ENCODE peak calls at places on chromosomes 11 and 22, in seven cellular contexts. One of them, this sample, is unnamed.

GRCh38 chr11:121670792-121671275 is 218.1 kb upstream of the SORL1-AS1 start:
- DNase-seq in SK-N-MC: no peak
- DNase-seq in spleen: no peak
- DNase-seq in prostate gland: no peak
- DNase-seq in stomach: no peak
- DNase-seq in Panc1: no peak
- DNase-seq in HCT116: no peak
- DNase-seq in this sample: no peak

GRCh38 chr11:13462311-13462927 is 603 bp downstream of the BTBD10 start:
- DNase-seq in SK-N-MC: no peak
- DNase-seq in spleen: no peak
- DNase-seq in prostate gland: peak; percentile 69
- DNase-seq in stomach: peak; percentile 43
- DNase-seq in Panc1: no peak
- DNase-seq in HCT116: peak; percentile 53
- DNase-seq in this sample: peak; percentile 61

GRCh38 chr11:75867778-75868374 is 52.9 kb downstream of the UVRAG start:
- DNase-seq in SK-N-MC: peak; percentile 39
- DNase-seq in spleen: no peak
- DNase-seq in prostate gland: peak; percentile 53
- DNase-seq in stomach: peak; percentile 41
- DNase-seq in Panc1: peak; percentile 27
- DNase-seq in HCT116: peak; percentile 31
- DNase-seq in this sample: no peak

GRCh38 chr11:111059726-111060125 is 185.8 kb upstream of the POU2AF2 start:
- DNase-seq in SK-N-MC: no peak
- DNase-seq in spleen: no peak
- DNase-seq in prostate gland: no peak
- DNase-seq in stomach: no peak
- DNase-seq in Panc1: no peak
- DNase-seq in HCT116: no peak
- DNase-seq in this sample: no peak

GRCh38 chr22:30010789-30011405 is 69.4 kb upstream of the HORMAD2 start:
- DNase-seq in SK-N-MC: no peak
- DNase-seq in spleen: no peak
- DNase-seq in prostate gland: no peak
- DNase-seq in stomach: no peak
- DNase-seq in Panc1: no peak
- DNase-seq in HCT116: no peak
- DNase-seq in this sample: no peak

GRCh38 chr11:13480198-13480597 is 15.6 kb downstream of the PTH start:
- DNase-seq in SK-N-MC: no peak
- DNase-seq in spleen: no peak
- DNase-seq in prostate gland: no peak
- DNase-seq in stomach: peak; percentile 30
- DNase-seq in Panc1: no peak
- DNase-seq in HCT116: no peak
- DNase-seq in this sample: no peak

GRCh38 chr11:33168605-33169240 is 7.4 kb upstream of the CSTF3 start:
- DNase-seq in SK-N-MC: no peak
- DNase-seq in spleen: no peak
- DNase-seq in prostate gland: no peak
- DNase-seq in stomach: no peak
- DNase-seq in Panc1: no peak
- DNase-seq in HCT116: no peak
- DNase-seq in this sample: no peak

GRCh38 chr11:18994860-18995259 is 55.6 kb upstream of the MRGPRX1 start:
- DNase-seq in SK-N-MC: no peak
- DNase-seq in spleen: no peak
- DNase-seq in prostate gland: no peak
- DNase-seq in stomach: no peak
- DNase-seq in Panc1: no peak
- DNase-seq in HCT116: no peak
- DNase-seq in this sample: no peak

GRCh38 chr11:17403977-17404759 is 15.7 kb upstream of the KCNJ11 start:
- DNase-seq in SK-N-MC: no peak
- DNase-seq in spleen: no peak
- DNase-seq in prostate gland: no peak
- DNase-seq in stomach: no peak
- DNase-seq in Panc1: no peak
- DNase-seq in HCT116: no peak
- DNase-seq in this sample: no peak

GRCh38 chr11:117670924-117671323 is 126.1 kb downstream of the DSCAML1 start:
- DNase-seq in SK-N-MC: no peak
- DNase-seq in spleen: no peak
- DNase-seq in prostate gland: no peak
- DNase-seq in stomach: no peak
- DNase-seq in Panc1: no peak
- DNase-seq in HCT116: no peak
- DNase-seq in this sample: no peak

GRCh38 chr22:24758164-24758799 is 16.2 kb downstream of the PIWIL3 start:
- DNase-seq in SK-N-MC: no peak
- DNase-seq in spleen: no peak
- DNase-seq in prostate gland: peak; percentile 43
- DNase-seq in stomach: peak; percentile 63
- DNase-seq in Panc1: no peak
- DNase-seq in HCT116: peak; percentile 39
- DNase-seq in this sample: no peak

GRCh38 chr22:23781065-23781464 is 5.7 kb upstream of the SMARCB1 start:
- DNase-seq in SK-N-MC: no peak
- DNase-seq in spleen: no peak
- DNase-seq in prostate gland: no peak
- DNase-seq in stomach: no peak
- DNase-seq in Panc1: no peak
- DNase-seq in HCT116: no peak
- DNase-seq in this sample: no peak

GRCh38 chr11:59216654-59217640 is 4.2 kb upstream of the MPEG1 start:
- DNase-seq in SK-N-MC: no peak
- DNase-seq in spleen: peak; percentile 80
- DNase-seq in prostate gland: no peak
- DNase-seq in stomach: peak; percentile 40
- DNase-seq in Panc1: no peak
- DNase-seq in HCT116: no peak
- DNase-seq in this sample: no peak

GRCh38 chr11:120025606-120026335 is 112.1 kb downstream of the TRIM29 start:
- DNase-seq in SK-N-MC: no peak
- DNase-seq in spleen: no peak
- DNase-seq in prostate gland: no peak
- DNase-seq in stomach: no peak
- DNase-seq in Panc1: no peak
- DNase-seq in HCT116: no peak
- DNase-seq in this sample: no peak

GRCh38 chr11:34476853-34477252 is 36.7 kb downstream of the ELF5 start:
- DNase-seq in SK-N-MC: no peak
- DNase-seq in spleen: no peak
- DNase-seq in prostate gland: no peak
- DNase-seq in stomach: no peak
- DNase-seq in Panc1: no peak
- DNase-seq in HCT116: no peak
- DNase-seq in this sample: no peak

GRCh38 chr11:77038825-77039326 is 4.7 kb downstream of the B3GNT6 start:
- DNase-seq in SK-N-MC: no peak
- DNase-seq in spleen: no peak
- DNase-seq in prostate gland: no peak
- DNase-seq in stomach: no peak
- DNase-seq in Panc1: no peak
- DNase-seq in HCT116: no peak
- DNase-seq in this sample: no peak

GRCh38 chr11:9687736-9688494 is 24.0 kb downstream of the SWAP70 start:
- DNase-seq in SK-N-MC: peak; percentile 26
- DNase-seq in spleen: no peak
- DNase-seq in prostate gland: no peak
- DNase-seq in stomach: peak; percentile 53
- DNase-seq in Panc1: no peak
- DNase-seq in HCT116: no peak
- DNase-seq in this sample: no peak

GRCh38 chr22:30234786-30235470 is 11.6 kb downstream of the LIF start:
- DNase-seq in SK-N-MC: no peak
- DNase-seq in spleen: no peak
- DNase-seq in prostate gland: no peak
- DNase-seq in stomach: no peak
- DNase-seq in Panc1: no peak
- DNase-seq in HCT116: no peak
- DNase-seq in this sample: no peak

GRCh38 chr11:46357483-46357936 is 10.2 kb downstream of the DGKZ start:
- DNase-seq in SK-N-MC: no peak
- DNase-seq in spleen: peak; percentile 82
- DNase-seq in prostate gland: peak; percentile 80
- DNase-seq in stomach: peak; percentile 86
- DNase-seq in Panc1: no peak
- DNase-seq in HCT116: no peak
- DNase-seq in this sample: no peak

DNA sequence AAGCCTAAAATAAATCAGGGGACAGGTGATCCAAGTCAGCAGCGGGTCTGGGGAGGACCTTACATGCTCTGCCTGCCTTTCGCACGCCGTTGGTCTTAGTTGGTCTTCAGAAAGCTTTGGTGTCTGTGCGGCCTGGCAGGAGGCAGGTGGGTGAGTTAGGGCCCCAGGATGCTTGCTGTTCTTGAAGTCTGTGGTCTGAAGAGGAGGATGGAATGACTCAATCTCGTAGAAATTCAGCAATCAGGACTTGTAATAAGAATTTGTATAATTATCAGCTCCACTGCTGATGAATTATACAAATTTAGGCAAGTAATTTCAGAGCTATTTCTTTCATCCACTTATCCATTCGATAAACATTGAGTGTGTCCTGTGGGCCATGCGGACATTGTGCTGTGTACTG is 138.5 kb downstream of the FEZ1 start:
- DNase-seq in SK-N-MC: no peak
- DNase-seq in spleen: no peak
- DNase-seq in prostate gland: no peak
- DNase-seq in stomach: no peak
- DNase-seq in Panc1: no peak
- DNase-seq in HCT116: no peak
- DNase-seq in this sample: no peak
- H3K27ac ChIP-seq in SK-N-MC: no peak overlapping the region
- H3K27ac ChIP-seq in spleen: no peak overlapping the region
- H3K27ac ChIP-seq in prostate gland: no peak overlapping the region
- H3K27ac ChIP-seq in stomach: no peak overlapping the region
- H3K27ac ChIP-seq in Panc1: no peak overlapping the region
- H3K27ac ChIP-seq in HCT116: no peak overlapping the region
- H3K27ac ChIP-seq in this sample: no peak overlapping the region

GRCh38 chr22:11628651-11629511 is 3899.1 kb upstream of the OR11H1 start:
- DNase-seq in SK-N-MC: no peak
- DNase-seq in spleen: peak; percentile 79
- DNase-seq in prostate gland: no peak
- DNase-seq in stomach: no peak
- DNase-seq in Panc1: no peak
- DNase-seq in HCT116: no peak
- DNase-seq in this sample: no peak

GRCh38 chr22:11626422-11626773 is 3901.6 kb upstream of the OR11H1 start:
- DNase-seq in SK-N-MC: no peak
- DNase-seq in spleen: peak; percentile 63
- DNase-seq in prostate gland: no peak
- DNase-seq in stomach: no peak
- DNase-seq in Panc1: no peak
- DNase-seq in HCT116: no peak
- DNase-seq in this sample: no peak

GRCh38 chr22:11627436-11627797 is 3900.6 kb upstream of the OR11H1 start:
- DNase-seq in SK-N-MC: no peak
- DNase-seq in spleen: peak; percentile 80
- DNase-seq in prostate gland: no peak
- DNase-seq in stomach: no peak
- DNase-seq in Panc1: no peak
- DNase-seq in HCT116: no peak
- DNase-seq in this sample: no peak

GRCh38 chr22:11629661-11630385 is 3898.2 kb upstream of the OR11H1 start:
- DNase-seq in SK-N-MC: no peak
- DNase-seq in spleen: peak; percentile 72
- DNase-seq in prostate gland: no peak
- DNase-seq in stomach: no peak
- DNase-seq in Panc1: no peak
- DNase-seq in HCT116: no peak
- DNase-seq in this sample: no peak

DNA sequence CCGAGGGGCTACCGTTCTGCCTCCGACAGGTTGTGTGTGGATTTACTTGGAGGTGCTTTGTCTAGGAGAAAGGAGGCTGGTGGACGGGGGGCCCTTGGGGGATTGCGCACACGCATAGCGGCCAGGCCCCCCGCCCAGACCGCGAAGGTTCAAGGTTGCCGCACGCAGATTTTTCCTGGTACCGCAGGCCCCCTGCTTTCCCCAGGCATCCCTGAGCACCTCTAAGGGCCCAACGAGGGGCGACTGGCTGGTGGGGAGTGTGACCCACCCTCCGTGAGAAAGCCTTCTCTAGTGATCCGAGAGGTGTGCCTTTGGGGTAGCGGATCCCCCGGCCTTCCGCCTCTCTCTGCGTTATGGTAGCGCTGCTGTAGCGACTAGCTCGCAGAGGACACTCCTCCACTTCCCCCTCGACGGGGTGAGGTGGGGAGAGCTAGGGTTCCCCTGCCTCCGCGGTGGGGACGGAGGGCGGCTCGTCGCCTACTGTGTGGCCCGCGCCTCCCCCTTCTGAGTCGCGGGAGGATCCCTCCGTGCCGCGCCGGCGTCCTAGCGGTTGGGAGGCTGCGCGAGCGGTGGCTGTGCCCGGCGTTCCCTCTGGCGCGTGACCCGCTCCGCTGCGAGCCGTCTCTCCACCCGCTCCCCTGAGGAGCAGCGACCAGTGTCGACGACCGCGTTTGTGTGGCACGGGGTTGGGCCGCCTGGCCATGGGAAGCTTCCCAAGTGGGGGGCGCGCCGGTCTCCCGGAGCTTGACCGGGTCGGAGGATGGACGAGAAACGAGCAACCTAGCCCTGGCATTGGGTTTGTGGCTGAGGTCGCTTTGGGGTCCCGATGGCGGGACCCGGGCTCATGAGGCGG is 3900.0 kb upstream of the OR11H1 start:
- DNase-seq in SK-N-MC: no peak
- DNase-seq in spleen: peak; percentile 77
- DNase-seq in prostate gland: no peak
- DNase-seq in stomach: no peak
- DNase-seq in Panc1: no peak
- DNase-seq in HCT116: no peak
- DNase-seq in this sample: no peak
- TF ChIP-seq POLR2AphosphoS5 in SK-N-MC: no peak
- TF ChIP-seq POLR2AphosphoS5 in spleen: no peak
- TF ChIP-seq POLR2AphosphoS5 in prostate gland: no peak
- TF ChIP-seq POLR2AphosphoS5 in stomach: no peak
- TF ChIP-seq POLR2AphosphoS5 in Panc1: no peak
- TF ChIP-seq POLR2AphosphoS5 in HCT116: no peak
- TF ChIP-seq POLR2AphosphoS5 in this sample: no peak

GRCh38 chr11:61541568-61541967 is 33.0 kb downstream of the LRRC10B start:
- DNase-seq in SK-N-MC: no peak
- DNase-seq in spleen: no peak
- DNase-seq in prostate gland: no peak
- DNase-seq in stomach: no peak
- DNase-seq in Panc1: no peak
- DNase-seq in HCT116: peak; percentile 34
- DNase-seq in this sample: no peak
- H3K27ac ChIP-seq in SK-N-MC: no peak overlapping the region
- H3K27ac ChIP-seq in spleen: no peak overlapping the region
- H3K27ac ChIP-seq in prostate gland: peak overlapping the region; percentile 58
- H3K27ac ChIP-seq in stomach: no peak overlapping the region
- H3K27ac ChIP-seq in Panc1: no peak overlapping the region
- H3K27ac ChIP-seq in HCT116: no peak overlapping the region
- H3K27ac ChIP-seq in this sample: no peak overlapping the region

DNA sequence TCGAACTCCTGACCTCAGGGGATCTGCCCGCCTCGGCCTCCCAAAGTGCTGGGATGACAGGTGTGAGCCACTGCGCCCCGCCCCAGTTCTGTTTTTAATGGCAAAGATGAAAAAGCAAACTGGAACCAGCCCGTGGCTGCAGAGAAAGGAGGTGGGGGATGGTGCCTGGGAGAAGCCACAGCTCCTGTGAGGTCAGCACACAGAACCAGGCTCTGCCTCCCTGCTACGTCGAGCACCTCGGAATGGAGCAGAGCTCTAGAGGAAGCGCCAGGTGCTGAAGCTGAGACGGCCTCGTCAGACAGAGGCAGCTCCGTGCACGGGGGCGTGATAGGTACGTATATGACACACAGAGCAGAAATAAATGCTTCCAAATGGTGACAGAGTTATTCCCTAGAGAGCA is 8.5 kb downstream of the DRD4 start:
- DNase-seq in SK-N-MC: no peak
- DNase-seq in spleen: no peak
- DNase-seq in prostate gland: no peak
- DNase-seq in stomach: no peak
- DNase-seq in Panc1: no peak
- DNase-seq in HCT116: no peak
- DNase-seq in this sample: no peak
- TF ChIP-seq POLR2AphosphoS5 in SK-N-MC: no peak
- TF ChIP-seq POLR2AphosphoS5 in spleen: no peak
- TF ChIP-seq POLR2AphosphoS5 in prostate gland: no peak
- TF ChIP-seq POLR2AphosphoS5 in stomach: no peak
- TF ChIP-seq POLR2AphosphoS5 in Panc1: no peak
- TF ChIP-seq POLR2AphosphoS5 in HCT116: no peak
- TF ChIP-seq POLR2AphosphoS5 in this sample: no peak